ENCODE peak calls at places on chromosome 7, in nine cellular contexts. G, K, W, B, D, U, M, J and Y are unnamed samples.

GRCh38 chr7:35670856-35671569 is 23.9 kb downstream of the HERPUD2 start:
- DNase-seq in G (no peak), K (no peak), W (no peak), B (no peak), D (no peak), U (no peak), M (no peak), J (no peak), Y (no peak)

GRCh38 chr7:133365892-133366291 is 113.0 kb downstream of the EXOC4 start:
- DNase-seq in G (peak), K (no peak), W (no peak), B (no peak), D (no peak), U (no peak), M (no peak), J (peak), Y (no peak)

GRCh38 chr7:45179666-45180065 is 22.1 kb downstream of the RAMP3 start:
- DNase-seq in G (no peak), K (no peak), W (no peak), B (no peak), D (no peak), U (no peak), M (no peak), J (no peak), Y (no peak)

GRCh38 chr7:38881015-38881414 is 28.0 kb downstream of the VPS41 start:
- DNase-seq in G (no peak), K (no peak), W (no peak), B (no peak), D (no peak), U (no peak), M (no peak), J (peak), Y (no peak)

GRCh38 chr7:128728608-128729007 is 10.6 kb upstream of the CALU start:
- DNase-seq in G (peak), K (no peak), W (no peak), B (no peak), D (no peak), U (no peak), M (peak), J (peak), Y (no peak)

GRCh38 chr7:111982804-111983203 is 223.4 kb downstream of the DOCK4 start:
- DNase-seq in G (no peak), K (no peak), W (no peak), B (no peak), D (no peak), U (no peak), M (peak), J (peak), Y (no peak)

GRCh38 chr7:18610331-18610948 is 114.9 kb downstream of the HDAC9 start:
- DNase-seq in G (peak), K (peak), W (peak), B (no peak), D (no peak), U (no peak), M (no peak), J (peak), Y (peak)

GRCh38 chr7:31776616-31777015 is 89.6 kb downstream of the PPP1R17 start:
- DNase-seq in G (peak), K (no peak), W (no peak), B (no peak), D (no peak), U (no peak), M (no peak), J (peak), Y (no peak)

GRCh38 chr7:53602817-53603418 is 567.5 kb downstream of the POM121L12 start:
- DNase-seq in G (no peak), K (no peak), W (no peak), B (no peak), D (no peak), U (no peak), M (no peak), J (no peak), Y (no peak)

GRCh38 chr7:73671857-73672445 is 4.3 kb downstream of the VPS37D start:
- DNase-seq in G (no peak), K (no peak), W (no peak), B (no peak), D (no peak), U (no peak), M (no peak), J (no peak), Y (no peak)